ENCODE peak calls at places on chromosome 19, in five cellular contexts. One of them, this sample, is unnamed.

GRCh38 chr19:932647-933552 is 7.1 kb downstream of the ARID3A start:
- DNase-seq in H9: peak; percentile 76
- DNase-seq in epithelial cell of esophagus: peak; percentile 48
- DNase-seq in heart right ventricle: peak; percentile 79
- DNase-seq in OCI-LY7: no peak
- DNase-seq in this sample: no peak

GRCh38 chr19:38583219-38583984 is 34.4 kb downstream of the MAP4K1 start:
- DNase-seq in OCI-LY7: peak; percentile 74
- DNase-seq in epithelial cell of esophagus: no peak
- DNase-seq in heart right ventricle: no peak
- DNase-seq in H9: no peak
- DNase-seq in this sample: no peak

GRCh38 chr19:14476663-14477401 is 1.7 kb upstream of the PTGER1 start:
- DNase-seq in H9: no peak
- DNase-seq in OCI-LY7: peak; percentile 24
- DNase-seq in epithelial cell of esophagus: peak; percentile 88
- DNase-seq in heart right ventricle: no peak
- DNase-seq in this sample: peak; percentile 83

GRCh38 chr19:12838182-12838890 is at the start of gene MAST1:
- DNase-seq in heart right ventricle: no peak
- DNase-seq in epithelial cell of esophagus: peak; percentile 56
- DNase-seq in OCI-LY7: peak; percentile 81
- DNase-seq in H9: peak; percentile 65
- DNase-seq in this sample: peak; percentile 61

GRCh38 chr19:4971424-4971793 is 2.5 kb downstream of the KDM4B start:
- DNase-seq in OCI-LY7: peak; percentile 53
- DNase-seq in H9: peak; percentile 84
- DNase-seq in heart right ventricle: no peak
- DNase-seq in epithelial cell of esophagus: peak; percentile 44
- DNase-seq in this sample: no peak

GRCh38 chr19:28961772-28962500 is 251.0 kb downstream of the UQCRFS1 start:
- DNase-seq in OCI-LY7: no peak
- DNase-seq in heart right ventricle: no peak
- DNase-seq in epithelial cell of esophagus: no peak
- DNase-seq in H9: no peak
- DNase-seq in this sample: no peak

GRCh38 chr19:860481-861098 is 1.1 kb downstream of the CFD start:
- DNase-seq in H9: no peak
- DNase-seq in heart right ventricle: no peak
- DNase-seq in OCI-LY7: peak; percentile 50
- DNase-seq in epithelial cell of esophagus: peak; percentile 77
- DNase-seq in this sample: peak; percentile 54

GRCh38 chr19:51503891-51504290 is 2.3 kb upstream of the SIGLEC12 start:
- DNase-seq in H9: no peak
- DNase-seq in epithelial cell of esophagus: no peak
- DNase-seq in OCI-LY7: no peak
- DNase-seq in heart right ventricle: no peak
- DNase-seq in this sample: no peak

GRCh38 chr19:29098091-29098490 is 114.9 kb downstream of the UQCRFS1 start:
- DNase-seq in OCI-LY7: no peak
- DNase-seq in H9: no peak
- DNase-seq in epithelial cell of esophagus: no peak
- DNase-seq in heart right ventricle: no peak
- DNase-seq in this sample: no peak

GRCh38 chr19:6639439-6639838 is 30.5 kb downstream of the TNFSF14 start:
- DNase-seq in OCI-LY7: no peak
- DNase-seq in epithelial cell of esophagus: peak; percentile 11
- DNase-seq in heart right ventricle: no peak
- DNase-seq in H9: no peak
- DNase-seq in this sample: peak; percentile 8

GRCh38 chr19:1472227-1473055 is 6.6 kb downstream of the C19orf25 start:
- DNase-seq in H9: no peak
- DNase-seq in OCI-LY7: no peak
- DNase-seq in epithelial cell of esophagus: no peak
- DNase-seq in heart right ventricle: no peak
- DNase-seq in this sample: no peak